ENCODE peak calls at places on chromosomes 12 and 14, in ten cellular contexts. Y, M, W, U, J, X, P, H, A and S are unnamed samples.

GRCh38 chr12:123118397-123118945 is 32.4 kb downstream of the PITPNM2 start:
- DNase-seq in W (no peak), Y (no peak), M (no peak), J (no peak), A (no peak), U (no peak), P (no peak), H (no peak), X (no peak), S (no peak)

GRCh38 chr14:103745424-103745823 is 29.8 kb downstream of the ZFYVE21 start:
- DNase-seq in X (no peak), U (no peak), Y (no peak), M (no peak), H (no peak), W (no peak), J (peak), A (no peak), P (no peak), S (peak)

GRCh38 chr14:38731962-38732361 is 371.1 kb downstream of the SEC23A start:
- DNase-seq in U (no peak), J (no peak), M (no peak), A (no peak), P (no peak), X (no peak), Y (no peak), H (no peak), W (no peak), S (no peak)

GRCh38 chr14:95547272-95547625 is 12.4 kb downstream of the GLRX5 start:
- DNase-seq in U (no peak), M (no peak), H (no peak), A (no peak), X (no peak), J (peak), W (no peak), P (no peak), Y (no peak), S (no peak)

GRCh38 chr12:64670856-64671639 is 60.8 kb downstream of the RASSF3 start:
- DNase-seq in M (peak), H (no peak), Y (peak), U (no peak), A (no peak), W (no peak), P (no peak), X (no peak), J (peak), S (no peak)

GRCh38 chr12:121786441-121786825 is 7.1 kb downstream of the RHOF start:
- DNase-seq in J (no peak), U (no peak), M (peak), W (no peak), P (no peak), X (peak), A (peak), Y (peak), H (no peak), S (no peak)

GRCh38 chr12:45234134-45234865 is 18.4 kb downstream of the ANO6 start:
- DNase-seq in M (peak), J (peak), U (no peak), P (peak), Y (peak), A (no peak), W (no peak), X (peak), H (peak), S (no peak)

GRCh38 chr12:68200854-68201253 is 24.8 kb downstream of the IL26 start:
- DNase-seq in A (no peak), W (no peak), P (no peak), J (no peak), Y (no peak), X (no peak), M (no peak), U (no peak), H (no peak), S (no peak)

GRCh38 chr14:36784541-36784940 is 122.9 kb downstream of the PAX9 start:
- DNase-seq in W (no peak), A (no peak), X (no peak), M (no peak), Y (peak), H (no peak), U (no peak), P (no peak), J (no peak), S (no peak)

GRCh38 chr14:58752782-58753181 is 115.0 kb downstream of the DACT1 start:
- DNase-seq in U (peak), M (peak), J (no peak), Y (no peak), W (no peak), X (no peak), P (no peak), H (peak), A (no peak), S (peak)

GRCh38 chr12:113070117-113070906 is 13.8 kb downstream of the DTX1 start:
- DNase-seq in P (no peak), A (peak), M (peak), W (peak), U (peak), X (no peak), H (peak), J (no peak), Y (no peak), S (no peak)

GRCh38 chr12:131089526-131090253 is 136.0 kb downstream of the ADGRD1 start:
- DNase-seq in W (no peak), U (no peak), J (peak), A (no peak), H (no peak), M (no peak), P (no peak), X (no peak), Y (no peak), S (peak)

GRCh38 chr12:68113644-68114043 is 45.9 kb downstream of the IFNG start:
- DNase-seq in P (no peak), W (no peak), M (no peak), A (peak), Y (peak), J (peak), X (no peak), H (no peak), U (no peak), S (no peak)

GRCh38 chr14:103522028-103522581 is 525 bp downstream of the CKB start:
- DNase-seq in A (no peak), W (peak), P (no peak), M (no peak), U (peak), X (no peak), Y (no peak), J (peak), H (no peak), S (peak)

GRCh38 chr14:45359766-45360165 is 106.8 kb upstream of the MIS18BP1 start:
- DNase-seq in Y (peak), X (no peak), M (no peak), A (no peak), J (no peak), P (no peak), U (no peak), W (no peak), H (no peak), S (no peak)

GRCh38 chr12:124120718-124121117 is 147.7 kb downstream of the ZNF664 start:
- DNase-seq in A (no peak), H (no peak), X (no peak), Y (no peak), M (no peak), U (no peak), W (no peak), P (no peak), J (no peak), S (no peak)

GRCh38 chr12:2395352-2395977 is 342.7 kb downstream of the CACNA1C start:
- DNase-seq in J (peak), M (peak), W (no peak), X (no peak), H (peak), Y (peak), P (peak), U (peak), A (no peak), S (peak)

GRCh38 chr14:81767266-81767987 is 233.8 kb upstream of the SEL1L start:
- DNase-seq in X (no peak), Y (no peak), W (no peak), A (no peak), M (no peak), H (no peak), J (no peak), U (no peak), P (peak), S (no peak)

GRCh38 chr14:23494223-23494622 is 24.7 kb downstream of the NGDN start:
- DNase-seq in M (no peak), J (peak), U (no peak), Y (no peak), W (no peak), H (no peak), X (no peak), P (peak), A (no peak), S (no peak)

GRCh38 chr12:16515666-16516065 is 90.3 kb downstream of the LMO3 start:
- DNase-seq in J (no peak), W (no peak), X (no peak), A (no peak), U (no peak), P (no peak), H (no peak), Y (peak), M (no peak), S (no peak)

GRCh38 chr14:90985601-90986242 is 74.7 kb downstream of the RPS6KA5 start:
- DNase-seq in U (no peak), P (no peak), W (no peak), J (no peak), A (no peak), X (no peak), M (no peak), H (no peak), Y (no peak), S (no peak)

GRCh38 chr12:48996794-48997718 is 2.1 kb downstream of the DDN start:
- DNase-seq in H (peak), X (no peak), P (no peak), M (peak), Y (peak), A (peak), W (peak), J (peak), U (peak), S (peak)

GRCh38 chr14:101174980-101175606 is 271.6 kb upstream of the RTL1 start:
- DNase-seq in A (no peak), X (no peak), J (no peak), P (no peak), Y (no peak), M (peak), U (no peak), W (no peak), H (no peak), S (no peak)

GRCh38 chr12:28966049-28966778 is 182.9 kb upstream of the FAR2 start:
- DNase-seq in U (peak), W (no peak), A (no peak), P (no peak), M (peak), Y (no peak), J (no peak), H (peak), X (no peak), S (peak)

GRCh38 chr14:100317897-100318808 is 5.0 kb upstream of the SLC25A47 start:
- DNase-seq in X (no peak), Y (no peak), J (peak), W (peak), P (no peak), H (peak), U (peak), A (peak), M (peak), S (peak)

DNA sequence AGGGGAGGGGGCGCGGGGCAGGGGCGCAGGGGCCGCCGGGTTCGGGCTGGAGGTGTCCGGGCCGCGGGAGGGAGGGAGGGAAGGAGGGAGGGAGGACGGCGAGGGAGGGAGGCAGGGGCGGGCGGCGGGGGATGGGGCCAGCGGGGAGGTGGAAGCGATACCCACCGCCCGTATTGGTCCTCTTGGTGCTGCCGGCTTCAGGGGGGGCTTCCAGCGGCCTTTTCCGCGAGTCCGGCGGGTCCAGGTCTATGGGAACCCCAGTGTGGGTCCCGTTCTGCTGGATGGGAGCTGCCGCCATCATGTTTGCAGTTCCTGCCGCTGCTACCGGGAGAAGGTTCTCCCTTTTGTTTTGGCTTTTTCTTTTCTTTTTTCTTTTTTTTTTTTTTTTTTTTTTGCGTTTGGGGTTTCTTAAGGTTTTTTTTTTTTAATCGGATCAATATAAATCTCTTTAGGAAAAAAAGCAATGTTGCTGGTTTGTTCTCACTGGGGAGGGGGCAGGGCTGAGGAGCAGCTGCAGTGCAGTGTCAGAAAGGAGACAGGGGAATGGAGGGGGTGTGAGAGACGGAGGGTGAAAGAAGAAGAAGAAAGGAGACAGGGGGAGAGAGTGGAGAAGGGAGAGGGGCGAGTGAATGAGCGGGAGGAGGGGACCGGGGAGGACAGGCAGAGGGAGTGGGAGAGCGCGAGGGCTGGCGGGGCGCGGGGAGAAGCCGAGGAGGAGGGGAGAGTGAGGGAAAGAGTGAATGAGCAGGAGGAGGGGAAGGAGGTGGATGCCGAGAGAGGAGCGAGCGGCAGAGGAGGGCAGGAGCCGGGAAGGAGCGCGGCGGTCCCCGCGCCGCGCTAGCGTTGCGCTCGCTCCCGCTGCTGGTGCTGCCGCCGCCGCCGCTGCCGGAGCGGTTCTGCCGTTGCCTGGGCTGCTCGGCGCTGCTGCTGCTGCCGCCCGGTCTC is at the start of gene NOVA1:
- DNase-seq in U (peak), Y (no peak), A (no peak), J (peak), W (no peak), M (peak), P (peak), H (peak), X (no peak), S (peak)
- H3K4me3 ChIP-seq in U (peak), Y (peak), A (no peak), J (peak), W (no peak), M (peak), P (peak), H (peak), X (peak), S (peak)

DNA sequence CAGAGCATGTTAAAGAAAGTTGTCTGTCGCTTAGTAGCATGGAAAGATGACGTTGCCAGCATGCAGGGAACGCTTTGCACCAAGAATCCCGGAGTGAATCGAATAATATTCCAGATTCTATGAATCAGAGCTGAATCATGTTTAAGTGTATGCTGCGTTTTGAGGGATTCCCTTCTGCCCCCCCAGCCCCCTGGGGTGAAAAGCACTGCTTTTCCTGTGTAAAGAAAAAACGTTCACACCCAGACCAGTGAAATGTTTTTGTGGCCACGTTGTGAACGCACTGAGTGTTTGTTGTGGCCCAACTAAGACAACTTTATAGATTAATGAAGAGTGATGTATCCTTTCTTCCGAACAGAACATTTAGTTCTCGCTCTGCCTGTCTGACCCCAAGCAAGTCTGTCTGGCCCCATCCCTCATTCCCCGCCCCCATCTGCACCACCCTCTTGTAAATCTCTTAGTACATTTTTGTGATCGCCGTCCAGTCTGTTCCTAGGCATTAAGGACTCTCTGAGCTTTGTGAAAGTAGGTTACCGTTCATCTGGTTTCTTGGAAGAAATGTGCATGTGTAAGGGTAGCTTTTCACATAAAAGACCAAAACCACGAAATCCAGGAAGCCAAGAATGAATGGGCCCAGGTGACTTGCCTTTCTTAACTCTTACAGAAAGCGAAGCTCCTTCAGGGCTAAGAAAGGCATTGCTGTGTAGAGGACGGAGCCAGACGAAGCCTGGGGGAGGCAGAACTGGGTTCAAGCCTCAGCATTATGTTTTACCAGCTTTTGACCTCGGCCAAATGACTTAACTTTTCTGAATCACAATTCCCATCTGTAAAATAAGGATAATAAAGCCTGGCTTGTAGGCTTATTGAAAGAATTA is 103.1 kb downstream of the SAMD4A start:
- DNase-seq in U (no peak), Y (peak), P (no peak), W (no peak), M (no peak), J (no peak), X (no peak), H (no peak), A (peak), S (no peak)
- H3K4me3 ChIP-seq in U (no peak), Y (peak), P (no peak), W (no peak), M (no peak), J (no peak), X (no peak), H (no peak), A (no peak), S (no peak)

GRCh38 chr12:132144115-132145071 is at the start of the genes DDX51 and NOC4L:
- DNase-seq in Y (peak), P (peak), A (peak), W (peak), J (peak), U (peak), X (peak), M (peak), H (peak), S (peak)

GRCh38 chr12:132146098-132146497 is 1.8 kb downstream of the NOC4L start:
- DNase-seq in M (no peak), Y (no peak), P (no peak), U (no peak), W (no peak), H (no peak), J (no peak), A (no peak), X (no peak), S (no peak)

GRCh38 chr12:132143328-132144071 is 619 bp downstream of the DDX51 start:
- DNase-seq in M (no peak), H (no peak), J (peak), Y (no peak), A (no peak), U (no peak), X (no peak), W (no peak), P (no peak), S (peak)

GRCh38 chr12:132146772-132147422 is 2.6 kb downstream of the NOC4L start:
- DNase-seq in P (no peak), Y (no peak), U (peak), H (no peak), A (no peak), M (no peak), W (no peak), X (no peak), J (no peak), S (peak)

DNA sequence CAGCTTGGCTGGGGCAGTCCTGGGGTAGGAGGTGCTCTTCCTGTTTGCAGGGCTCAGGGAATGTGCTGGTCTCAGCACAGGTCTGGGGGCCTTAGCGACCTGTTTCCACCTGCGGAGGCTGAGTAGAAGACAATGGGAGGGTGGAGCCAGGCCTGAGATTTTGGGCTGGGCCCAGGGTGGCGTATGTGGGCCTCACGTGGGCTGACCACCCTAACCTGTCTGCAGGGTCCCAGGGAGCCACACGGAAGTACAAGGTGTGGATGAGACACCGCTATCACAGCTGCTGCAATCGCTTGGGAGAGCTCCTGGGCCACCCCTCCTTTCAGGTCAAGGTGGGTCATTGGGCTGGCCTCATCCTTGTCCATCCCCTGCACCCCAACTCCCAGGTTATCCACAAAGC is 1.1 kb downstream of the NOC4L start:
- DNase-seq in U (no peak), X (no peak), J (peak), H (no peak), Y (no peak), M (no peak), P (no peak), W (no peak), A (no peak), S (peak)
- H3K4me3 ChIP-seq in U (peak), X (peak), J (peak), H (no peak), Y (peak), M (no peak), P (peak), W (peak), A (peak), S (no peak)

GRCh38 chr12:62605972-62606371 is 139.3 kb downstream of the MON2 start:
- DNase-seq in A (no peak), U (no peak), J (no peak), H (no peak), X (no peak), W (no peak), P (no peak), Y (no peak), M (no peak), S (no peak)

GRCh38 chr12:62604856-62605255 is 138.2 kb downstream of the MON2 start:
- DNase-seq in J (no peak), P (no peak), U (no peak), Y (no peak), X (no peak), W (no peak), M (no peak), H (no peak), A (no peak), S (no peak)

GRCh38 chr12:62603811-62604098 is 137.1 kb downstream of the MON2 start:
- DNase-seq in J (no peak), U (no peak), P (no peak), M (no peak), A (no peak), W (no peak), X (no peak), Y (no peak), H (no peak), S (no peak)

GRCh38 chr12:62604373-62604772 is 137.7 kb downstream of the MON2 start:
- DNase-seq in H (no peak), Y (no peak), J (no peak), X (no peak), M (no peak), A (no peak), U (no peak), W (peak), P (no peak), S (no peak)

GRCh38 chr12:62606654-62607053 is 140.0 kb downstream of the MON2 start:
- DNase-seq in M (no peak), X (no peak), W (no peak), H (no peak), P (no peak), U (no peak), A (no peak), Y (no peak), J (no peak), S (no peak)
- H3K4me3 ChIP-seq in M (no peak), X (no peak), W (no peak), H (no peak), P (no peak), U (no peak), A (no peak), Y (no peak), J (peak), S (no peak)

GRCh38 chr14:76154539-76155126 is 2.9 kb downstream of the GPATCH2L start:
- DNase-seq in H (no peak), X (no peak), A (no peak), U (no peak), M (no peak), J (peak), P (no peak), W (no peak), Y (no peak), S (no peak)
- H3K4me3 ChIP-seq in H (no peak), X (no peak), A (no peak), U (peak), M (no peak), J (peak), P (peak), W (peak), Y (peak), S (no peak)